ENCODE peak calls at places on chromosomes 11 and 22, in six cellular contexts. N, Q, P, M, A and C are unnamed samples.

GRCh38 chr22:44395116-44396005 is 82.6 kb upstream of the SHISAL1 start:
- DNase-seq in N (no peak), Q (no peak), P (peak; percentile 94), M (no peak), A (no peak), C (peak; percentile 85)

GRCh38 chr11:69542314-69543168 is 61.1 kb downstream of the LINC01488 start:
- DNase-seq in N (no peak), Q (no peak), P (no peak), M (no peak), A (no peak), C (peak; percentile 81)

GRCh38 chr22:40263191-40263590 is 83.1 kb upstream of the ADSL start:
- DNase-seq in N (no peak), Q (no peak), P (no peak), M (peak; percentile 48), A (no peak), C (no peak)

GRCh38 chr22:44111562-44112155 is 69.1 kb upstream of the PARVG start:
- DNase-seq in N (no peak), Q (no peak), P (no peak), M (no peak), A (no peak), C (peak; percentile 25)

GRCh38 chr11:93727985-93728791 is 13.1 kb downstream of the TAF1D start:
- DNase-seq in N (no peak), Q (no peak), P (no peak), M (no peak), A (no peak), C (no peak)

GRCh38 chr22:37248251-37248650 is 4.2 kb upstream of the RAC2 start:
- DNase-seq in N (no peak), Q (no peak), P (no peak), M (no peak), A (no peak), C (no peak)

GRCh38 chr11:123694551-123694950 is 40.1 kb upstream of the SCN3B start:
- DNase-seq in N (no peak), Q (no peak), P (no peak), M (no peak), A (no peak), C (no peak)

GRCh38 chr11:11842426-11843008 is 745 bp downstream of the USP47 start:
- DNase-seq in N (peak; percentile 83), Q (peak; percentile 73), P (no peak), M (peak; percentile 71), A (peak; percentile 59), C (no peak)

GRCh38 chr22:39349506-39349966 is 255 bp upstream of the SYNGR1 start:
- DNase-seq in N (no peak), Q (peak; percentile 88), P (no peak), M (peak; percentile 79), A (peak; percentile 52), C (no peak)

GRCh38 chr11:96196074-96196787 is 146.8 kb downstream of the MAML2 start:
- DNase-seq in N (no peak), Q (no peak), P (no peak), M (no peak), A (no peak), C (no peak)

GRCh38 chr11:128628686-128629085 is 41.3 kb upstream of the ETS1 start:
- DNase-seq in N (no peak), Q (no peak), P (no peak), M (no peak), A (no peak), C (no peak)

GRCh38 chr22:28442951-28443876 is 236.4 kb downstream of the TTC28 start:
- DNase-seq in N (no peak), Q (peak; percentile 78), P (no peak), M (peak; percentile 23), A (no peak), C (no peak)

GRCh38 chr22:27224485-27225364 is 567.3 kb downstream of the MIAT start:
- DNase-seq in N (no peak), Q (no peak), P (no peak), M (no peak), A (no peak), C (no peak)

GRCh38 chr11:46759196-46759595 is 40.2 kb downstream of the F2 start:
- DNase-seq in N (no peak), Q (no peak), P (no peak), M (no peak), A (no peak), C (no peak)

GRCh38 chr11:64334764-64335741 is 5.0 kb upstream of the CCDC88B start:
- DNase-seq in N (no peak), Q (peak; percentile 51), P (no peak), M (peak; percentile 93), A (peak; percentile 81), C (peak; percentile 79)

GRCh38 chr11:82855616-82856015 is 44.6 kb downstream of the PRCP start:
- DNase-seq in N (no peak), Q (no peak), P (no peak), M (no peak), A (no peak), C (no peak)

DNA sequence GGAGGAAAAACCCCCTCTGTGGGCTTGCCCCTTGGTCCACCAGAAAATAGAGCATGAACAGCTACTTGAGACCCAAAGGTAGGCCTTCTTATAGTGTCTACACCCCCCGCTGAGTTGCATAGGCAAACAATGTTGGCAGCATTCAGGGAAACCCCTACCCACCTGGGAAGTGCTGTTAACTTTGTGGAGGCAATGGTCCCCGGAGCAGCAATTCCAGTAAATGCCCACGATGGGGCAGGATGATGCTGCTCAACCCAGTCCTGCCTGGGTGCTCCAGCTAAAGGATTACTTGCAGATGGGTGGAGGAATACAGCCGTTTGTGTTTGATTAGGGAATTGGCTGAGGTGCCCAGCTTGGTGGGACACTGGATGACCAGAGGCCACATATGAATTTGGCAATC is 381.3 kb upstream of the ANO5 start:
- DNase-seq in N (no peak), Q (peak; percentile 62), P (no peak), M (no peak), A (no peak), C (no peak)
- TF ChIP-seq CTCF in N (no peak), Q (peak; percentile 53), P (no peak), M (no peak), A (no peak), C (no peak)

GRCh38 chr11:63280920-63281319 is 37.5 kb upstream of the SLC22A25 start:
- DNase-seq in N (no peak), Q (no peak), P (no peak), M (no peak), A (no peak), C (no peak)

GRCh38 chr11:63274776-63275175 is 31.4 kb upstream of the SLC22A25 start:
- DNase-seq in N (no peak), Q (no peak), P (no peak), M (no peak), A (no peak), C (no peak)

GRCh38 chr11:63282579-63282978 is 39.2 kb upstream of the SLC22A25 start:
- DNase-seq in N (no peak), Q (no peak), P (no peak), M (no peak), A (no peak), C (no peak)

GRCh38 chr11:63273685-63274084 is 30.3 kb upstream of the SLC22A25 start:
- DNase-seq in N (no peak), Q (no peak), P (no peak), M (no peak), A (no peak), C (no peak)

GRCh38 chr11:63277345-63277943 is 34.0 kb upstream of the SLC22A25 start:
- DNase-seq in N (no peak), Q (no peak), P (no peak), M (no peak), A (no peak), C (no peak)
- TF ChIP-seq CTCF in N (no peak), Q (no peak), P (no peak), M (peak; percentile 31), A (peak; percentile 45), C (no peak)

GRCh38 chr22:46036558-46037408 is 59.8 kb upstream of the WNT7B start:
- DNase-seq in N (peak; percentile 78), Q (peak; percentile 61), P (no peak), M (no peak), A (peak; percentile 46), C (peak; percentile 58)
- TF ChIP-seq CTCF in N (peak; percentile 67), Q (peak; percentile 32), P (no peak), M (peak; percentile 9), A (peak; percentile 56), C (peak; percentile 62)

GRCh38 chr11:72718101-72718501 is 34.1 kb downstream of the ARAP1 start:
- DNase-seq in N (no peak), Q (no peak), P (no peak), M (no peak), A (no peak), C (no peak)

GRCh38 chr11:72719144-72719543 is 33.1 kb downstream of the ARAP1 start:
- DNase-seq in N (peak; percentile 89), Q (no peak), P (no peak), M (no peak), A (no peak), C (no peak)

GRCh38 chr11:72720047-72720446 is 32.2 kb downstream of the ARAP1 start:
- DNase-seq in N (no peak), Q (no peak), P (no peak), M (no peak), A (no peak), C (no peak)

GRCh38 chr11:72720806-72721205 is 31.4 kb downstream of the ARAP1 start:
- DNase-seq in N (no peak), Q (no peak), P (no peak), M (no peak), A (no peak), C (no peak)

DNA sequence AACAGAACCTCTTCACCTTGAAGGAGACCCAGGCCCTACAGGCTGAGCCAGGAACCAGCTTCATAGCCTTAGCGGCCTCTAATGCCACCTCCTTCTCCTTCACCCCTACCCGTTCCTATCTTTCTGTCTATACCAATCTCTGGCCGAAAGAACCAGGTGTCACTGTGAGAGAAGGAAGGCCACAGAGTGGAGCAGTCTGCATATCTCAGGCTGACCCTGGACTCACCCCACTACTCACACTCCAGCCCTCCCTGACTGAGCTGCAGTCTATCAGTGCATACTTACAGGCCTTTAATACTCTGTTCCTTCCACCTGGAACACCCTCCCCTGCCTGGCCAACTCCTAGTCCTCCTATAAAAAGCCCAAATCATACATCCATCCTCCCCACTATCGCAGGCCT is 32.7 kb downstream of the ARAP1 start:
- DNase-seq in N (peak; percentile 66), Q (no peak), P (no peak), M (no peak), A (no peak), C (no peak)
- TF ChIP-seq CTCF in N (no peak), Q (no peak), P (no peak), M (no peak), A (no peak), C (no peak)

DNA sequence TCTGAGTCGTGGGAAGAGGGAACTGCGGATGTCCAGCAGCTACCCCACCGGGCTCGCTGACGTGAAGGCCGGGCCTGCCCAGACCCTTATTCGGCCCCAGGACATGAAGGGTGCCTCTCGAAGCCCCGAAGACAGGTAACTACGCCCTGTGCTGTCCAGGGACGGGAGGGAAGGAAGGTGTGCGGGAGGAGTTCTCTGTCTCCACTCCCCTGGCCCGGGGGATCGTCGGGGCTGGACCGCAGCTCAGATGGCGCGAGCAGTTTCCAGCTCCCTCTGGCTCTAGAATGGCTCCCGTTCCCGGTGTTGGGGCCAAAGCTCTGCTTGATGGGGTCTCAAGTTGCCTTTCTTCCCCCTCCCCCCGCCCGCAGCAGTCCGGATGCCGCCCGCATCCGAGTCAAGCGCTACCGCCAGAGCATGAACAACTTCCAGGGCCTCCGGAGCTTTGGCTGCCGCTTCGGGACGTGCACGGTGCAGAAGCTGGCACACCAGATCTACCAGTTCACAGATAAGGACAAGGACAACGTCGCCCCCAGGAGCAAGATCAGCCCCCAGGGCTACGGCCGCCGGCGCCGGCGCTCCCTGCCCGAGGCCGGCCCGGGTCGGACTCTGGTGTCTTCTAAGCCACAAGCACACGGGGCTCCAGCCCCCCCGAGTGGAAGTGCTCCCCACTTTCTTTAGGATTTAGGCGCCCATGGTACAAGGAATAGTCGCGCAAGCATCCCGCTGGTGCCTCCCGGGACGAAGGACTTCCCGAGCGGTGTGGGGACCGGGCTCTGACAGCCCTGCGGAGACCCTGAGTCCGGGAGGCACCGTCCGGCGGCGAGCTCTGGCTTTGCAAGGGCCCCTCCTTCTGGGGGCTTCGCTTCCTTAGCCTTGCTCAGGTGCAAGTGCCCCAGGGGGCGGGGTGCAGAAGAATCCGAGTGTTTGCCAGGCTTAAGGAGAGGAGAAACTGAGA is 1.4 kb downstream of the ADM start:
- DNase-seq in N (peak; percentile 32), Q (peak; percentile 70), P (no peak), M (no peak), A (peak; percentile 40), C (no peak)
- TF ChIP-seq CTCF in N (no peak), Q (no peak), P (no peak), M (no peak), A (no peak), C (peak; percentile 19)